ENCODE peak calls at places on chromosomes 1 and 21, in four cellular contexts. One of them, this sample, is unnamed.

GRCh38 chr1:225441314-225442119 is 13.7 kb upstream of the LBR start:
- DNase-seq in iPS DF 6.9: no peak
- DNase-seq in uterus: no peak
- DNase-seq in ACHN: peak
- DNase-seq in this sample: no peak

GRCh38 chr1:174839211-174839610 is 160.5 kb upstream of the CACYBP start:
- DNase-seq in uterus: no peak
- DNase-seq in ACHN: no peak
- DNase-seq in iPS DF 6.9: no peak
- DNase-seq in this sample: no peak

GRCh38 chr21:38984982-38985422 is 179.3 kb downstream of the ETS2 start:
- DNase-seq in ACHN: no peak
- DNase-seq in iPS DF 6.9: no peak
- DNase-seq in uterus: no peak
- DNase-seq in this sample: no peak

GRCh38 chr1:153122831-153123421 is 9.6 kb upstream of the SPRR2F start:
- DNase-seq in ACHN: no peak
- DNase-seq in uterus: no peak
- DNase-seq in iPS DF 6.9: peak
- DNase-seq in this sample: peak

GRCh38 chr1:228309548-228310067 is 97.0 kb downstream of the TRIM11 start:
- DNase-seq in iPS DF 6.9: no peak
- DNase-seq in uterus: no peak
- DNase-seq in ACHN: no peak
- DNase-seq in this sample: no peak

GRCh38 chr1:193543259-193543658 is 356.8 kb upstream of the B3GALT2 start:
- DNase-seq in ACHN: no peak
- DNase-seq in iPS DF 6.9: no peak
- DNase-seq in uterus: no peak
- DNase-seq in this sample: no peak

GRCh38 chr1:204408074-204408507 is 3.5 kb downstream of the PPP1R15B start:
- DNase-seq in uterus: peak
- DNase-seq in iPS DF 6.9: no peak
- DNase-seq in ACHN: peak
- DNase-seq in this sample: peak

GRCh38 chr1:24437631-24438396 is 22.2 kb downstream of the NIPAL3 start:
- DNase-seq in ACHN: no peak
- DNase-seq in iPS DF 6.9: no peak
- DNase-seq in uterus: peak
- DNase-seq in this sample: no peak

GRCh38 chr1:191963781-191964455 is 194.3 kb upstream of the RGS18 start:
- DNase-seq in iPS DF 6.9: no peak
- DNase-seq in uterus: no peak
- DNase-seq in ACHN: peak
- DNase-seq in this sample: no peak

GRCh38 chr1:179217943-179218507 is 11.5 kb downstream of the ABL2 start:
- DNase-seq in uterus: no peak
- DNase-seq in iPS DF 6.9: no peak
- DNase-seq in ACHN: no peak
- DNase-seq in this sample: no peak

GRCh38 chr1:204685236-204686006 is at the start of gene LRRN2:
- DNase-seq in ACHN: no peak
- DNase-seq in uterus: no peak
- DNase-seq in iPS DF 6.9: no peak
- DNase-seq in this sample: no peak

GRCh38 chr1:110492573-110492972 is 26.4 kb downstream of the KCNA10 start:
- DNase-seq in iPS DF 6.9: no peak
- DNase-seq in ACHN: no peak
- DNase-seq in uterus: no peak
- DNase-seq in this sample: no peak

GRCh38 chr1:66271216-66271903 is 262.6 kb upstream of the SGIP1 start:
- DNase-seq in iPS DF 6.9: peak
- DNase-seq in ACHN: peak
- DNase-seq in uterus: peak
- DNase-seq in this sample: peak

GRCh38 chr1:22132517-22133235 is 10.2 kb downstream of the WNT4 start:
- DNase-seq in iPS DF 6.9: no peak
- DNase-seq in ACHN: peak
- DNase-seq in uterus: peak
- DNase-seq in this sample: peak

GRCh38 chr21:14918542-14918941 is 146.3 kb downstream of the NRIP1 start:
- DNase-seq in ACHN: no peak
- DNase-seq in iPS DF 6.9: no peak
- DNase-seq in uterus: no peak
- DNase-seq in this sample: no peak

GRCh38 chr1:22962558-22962957 is 10.1 kb downstream of the LACTBL1 start:
- DNase-seq in iPS DF 6.9: no peak
- DNase-seq in ACHN: no peak
- DNase-seq in uterus: no peak
- DNase-seq in this sample: no peak

GRCh38 chr1:14945132-14946010 is 208.2 kb upstream of the TMEM51 start:
- DNase-seq in uterus: peak
- DNase-seq in ACHN: peak
- DNase-seq in iPS DF 6.9: no peak
- DNase-seq in this sample: peak

GRCh38 chr1:157580179-157580827 is 17.6 kb downstream of the FCRL4 start:
- DNase-seq in ACHN: peak
- DNase-seq in iPS DF 6.9: peak
- DNase-seq in uterus: no peak
- DNase-seq in this sample: no peak

This sample was measured in ovary.